ENCODE peak calls at places on chromosomes 13 and 19, in five cellular contexts. I is neuronal stem cell; R is right lobe of liver; E is H9; M is CD4-positive, CD25-positive, alpha-beta regulatory T cell. Q is an unnamed sample. For H3K9me3, the result is how much of the 10 kb centered on the place peaks cover.

GRCh38 chr19:50906217-50906616 is 5.0 kb downstream of the KLK4 start:
- DNase-seq in I (peak), R (no peak), E (peak), M (peak), Q (no peak)

GRCh38 chr13:64007334-64007733 is 2591.7 kb upstream of the PCDH20 start:
- DNase-seq in I (no peak), R (no peak), E (no peak), M (no peak), Q (no peak)

GRCh38 chr13:44498969-44499368 is 77.2 kb downstream of the TSC22D1 start:
- DNase-seq in I (no peak), R (no peak), E (no peak), M (no peak), Q (no peak)

GRCh38 chr19:10111405-10111811 is at the start of gene P2RY11:
- DNase-seq in I (no peak), R (no peak), E (no peak), M (peak), Q (peak)

GRCh38 chr19:4589579-4590410 is 30.3 kb upstream of the SEMA6B start:
- DNase-seq in I (no peak), R (no peak), E (no peak), M (peak), Q (no peak)

GRCh38 chr13:43573361-43573740 is 213.4 kb downstream of the ENOX1 start:
- DNase-seq in I (no peak), R (no peak), E (no peak), M (no peak), Q (no peak)

GRCh38 chr13:31116224-31116623 is 45.5 kb downstream of the HSPH1 start:
- DNase-seq in I (no peak), R (no peak), E (no peak), M (no peak), Q (no peak)

GRCh38 chr13:102091231-102091630 is 310.6 kb downstream of the FGF14 start:
- DNase-seq in I (no peak), R (no peak), E (peak), M (no peak), Q (no peak)

GRCh38 chr19:46821512-46822359 is 28.9 kb downstream of the AP2S1 start:
- DNase-seq in I (no peak), R (no peak), E (peak), M (peak), Q (peak)

GRCh38 chr13:111929036-111929616 is 137.8 kb upstream of the SOX1 start:
- DNase-seq in I (no peak), R (no peak), E (peak), M (no peak), Q (no peak)

GRCh38 chr13:35964764-35965163 is 166.4 kb downstream of the DCLK1 start:
- DNase-seq in I (no peak), R (no peak), E (no peak), M (no peak), Q (no peak)

GRCh38 chr13:30002577-30002976 is 152.2 kb upstream of the UBL3 start:
- DNase-seq in I (no peak), R (no peak), E (no peak), M (no peak), Q (no peak)

GRCh38 chr19:38842439-38843174 is 7.2 kb downstream of the HNRNPL start:
- DNase-seq in I (no peak), R (no peak), E (no peak), M (peak), Q (no peak)

GRCh38 chr13:47896546-47896945 is 104.5 kb downstream of the SUCLA2 start:
- DNase-seq in I (no peak), R (peak), E (no peak), M (no peak), Q (no peak)

GRCh38 chr13:36736119-36736726 is 62.4 kb downstream of the SERTM1 start:
- DNase-seq in I (peak), R (peak), E (no peak), M (peak), Q (no peak)

GRCh38 chr13:98541211-98541610 is 35.7 kb downstream of the STK24 start:
- DNase-seq in I (no peak), R (no peak), E (no peak), M (no peak), Q (no peak)

GRCh38 chr19:3986260-3987041 is 1.2 kb upstream of the EEF2 start:
- DNase-seq in I (peak), R (peak), E (peak), M (peak), Q (no peak)

GRCh38 chr19:19884583-19884982 is 16.2 kb upstream of the ZNF93 start:
- DNase-seq in I (no peak), R (no peak), E (no peak), M (no peak), Q (no peak)
- H3K9me3 ChIP-seq in I (under half), R (under half), E (under half), M (half or more), Q (half or more)

GRCh38 chr19:2852598-2852997 is 11.3 kb downstream of the ZNF555 start:
- DNase-seq in I (no peak), R (no peak), E (no peak), M (no peak), Q (no peak)
- H3K9me3 ChIP-seq in I (under half), R (under half), E (half or more), M (half or more), Q (half or more)

DNA sequence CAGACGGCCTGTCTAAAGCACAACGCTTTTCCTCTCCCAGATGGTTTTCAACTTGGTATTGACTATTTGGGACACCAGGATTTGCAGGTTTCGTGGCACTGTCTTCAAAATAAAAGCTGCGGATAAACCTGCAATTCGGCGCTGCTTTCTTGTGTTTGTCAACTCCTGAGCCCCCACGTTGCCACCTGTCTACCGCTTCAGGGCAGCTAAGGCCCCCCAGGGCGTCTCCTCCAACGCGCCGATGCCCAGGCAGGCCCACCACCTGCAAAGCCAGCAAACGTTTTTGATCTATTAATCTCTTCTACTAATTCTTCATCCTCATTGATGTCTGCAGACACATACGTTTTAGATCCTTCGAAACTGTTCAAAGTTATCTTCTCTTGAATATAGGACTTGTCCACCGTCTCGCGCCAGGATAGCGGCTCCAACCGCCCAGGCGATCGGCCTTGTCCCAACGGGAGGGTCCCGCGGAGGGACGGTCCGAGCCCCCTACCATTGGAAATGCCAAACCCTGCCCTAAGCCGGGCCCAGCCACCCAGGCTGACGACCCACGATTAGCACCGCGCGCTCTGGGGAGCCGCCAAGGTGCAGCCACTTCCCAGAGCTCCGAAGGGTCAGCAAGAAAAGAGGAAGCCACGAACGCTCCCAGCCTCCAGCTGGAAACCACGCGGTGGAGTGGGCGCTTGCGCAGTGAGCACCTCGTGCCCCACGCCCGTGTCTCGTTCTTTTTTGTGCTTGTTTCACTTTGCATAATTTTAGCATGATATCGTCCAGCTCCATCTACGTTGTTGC is 23.4 kb upstream of the VN1R4 start:
- DNase-seq in I (no peak), R (no peak), E (no peak), M (no peak), Q (no peak)
- H3K9me3 ChIP-seq in I (under half), R (under half), E (under half), M (under half), Q (under half)

DNA sequence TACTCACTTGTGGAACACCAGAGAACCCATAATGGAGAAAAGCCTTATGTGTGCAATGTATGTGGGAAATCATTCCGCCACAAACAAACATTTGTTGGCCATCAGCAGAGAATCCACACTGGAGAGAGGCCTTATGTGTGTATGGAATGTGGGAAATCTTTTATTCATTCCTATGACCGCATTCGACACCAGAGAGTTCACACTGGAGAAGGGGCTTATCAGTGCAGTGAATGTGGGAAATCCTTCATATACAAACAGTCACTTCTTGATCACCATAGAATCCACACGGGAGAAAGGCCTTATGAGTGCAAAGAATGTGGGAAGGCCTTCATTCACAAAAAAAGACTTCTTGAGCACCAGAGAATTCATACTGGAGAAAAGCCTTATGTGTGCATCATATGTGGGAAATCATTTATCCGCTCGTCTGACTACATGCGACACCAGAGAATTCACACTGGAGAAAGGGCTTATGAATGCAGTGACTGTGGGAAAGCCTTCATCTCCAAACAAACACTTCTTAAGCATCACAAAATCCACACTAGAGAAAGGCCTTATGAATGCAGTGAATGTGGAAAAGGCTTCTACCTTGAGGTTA is 10.9 kb downstream of the ZNF549 start:
- DNase-seq in I (no peak), R (no peak), E (no peak), M (no peak), Q (no peak)
- H3K9me3 ChIP-seq in I (half or more), R (under half), E (half or more), M (half or more), Q (half or more)

DNA sequence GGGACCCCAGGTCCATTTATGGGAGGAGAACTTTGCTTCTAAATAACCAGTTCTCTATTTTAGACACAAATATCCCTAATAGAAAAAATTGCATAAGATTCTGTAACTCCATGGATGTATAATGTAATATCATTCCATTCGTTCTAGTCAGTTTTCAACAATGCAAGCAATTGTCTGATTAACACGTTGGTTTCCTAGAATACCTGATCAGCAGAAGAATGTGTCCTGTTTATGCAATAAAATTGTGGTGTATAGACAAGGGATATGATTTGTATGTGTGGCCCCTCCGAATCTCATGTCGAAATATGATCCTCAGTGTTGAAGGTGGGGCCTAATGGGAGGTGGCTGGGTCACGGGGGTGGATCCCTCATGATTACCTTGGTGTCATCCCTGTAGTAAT is 62.1 kb downstream of the RUBCNL start:
- DNase-seq in I (no peak), R (no peak), E (no peak), M (no peak), Q (no peak)
- H3K9me3 ChIP-seq in I (under half), R (under half), E (under half), M (under half), Q (under half)

GRCh38 chr13:58191754-58192153 is 560.2 kb downstream of the PCDH17 start:
- DNase-seq in I (no peak), R (no peak), E (no peak), M (no peak), Q (no peak)
- H3K9me3 ChIP-seq in I (under half), R (under half), E (under half), M (under half), Q (under half)

DNA sequence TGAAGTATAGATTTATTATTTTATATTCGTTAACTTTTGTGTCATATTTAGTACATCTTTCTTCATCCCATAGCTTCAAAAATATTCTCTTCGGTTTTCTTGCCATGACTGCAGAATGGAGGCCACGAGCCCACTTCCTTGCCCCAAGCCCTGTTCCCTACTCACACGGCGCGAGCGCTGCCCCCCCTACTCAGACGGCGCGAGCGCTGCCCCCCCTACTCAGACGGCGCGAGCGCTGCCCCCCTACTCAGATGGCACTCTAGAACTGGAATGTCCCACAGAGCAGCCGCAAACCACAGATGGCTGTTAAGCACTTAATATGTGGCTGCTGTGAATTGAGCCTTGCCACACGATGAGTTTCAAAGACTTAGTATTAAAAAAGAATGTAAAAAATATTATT is 102.2 kb upstream of the PEG3 start:
- DNase-seq in I (peak), R (peak), E (peak), M (peak), Q (peak)
- H3K9me3 ChIP-seq in I (under half), R (under half), E (half or more), M (under half), Q (under half)